ENCODE peak calls at places on chromosomes 4 and X, in eight cellular contexts. Q, K, N, C, P, R, B and L are unnamed samples.

GRCh38 chr4:123749408-123749807 is 352.8 kb downstream of the SPRY1 start:
- DNase-seq in Q (no peak), K (no peak), N (no peak), C (no peak), P (no peak), R (no peak), B (no peak), L (no peak)

GRCh38 chr4:8828869-8829268 is 42.8 kb downstream of the HMX1 start:
- DNase-seq in Q (no peak), K (no peak), N (no peak), C (no peak), P (no peak), R (no peak), B (no peak), L (no peak)

GRCh38 chrX:134949271-134949670 is 41.5 kb upstream of the SMIM10 start:
- DNase-seq in Q (no peak), K (no peak), N (no peak), C (no peak), P (no peak), R (no peak), B (no peak), L (no peak)

GRCh38 chr4:67714248-67714583 is 13.3 kb upstream of the UBA6 start:
- DNase-seq in Q (no peak), K (no peak), N (no peak), C (peak; percentile 2), P (no peak), R (no peak), B (peak; percentile 11), L (no peak)

GRCh38 chr4:118824141-118824540 is 11.8 kb downstream of the SEC24D start:
- DNase-seq in Q (no peak), K (no peak), N (no peak), C (no peak), P (no peak), R (no peak), B (no peak), L (no peak)

GRCh38 chr4:105474110-105474518 is 252 bp upstream of the PPA2 start:
- DNase-seq in Q (no peak), K (peak; percentile 78), N (peak; percentile 42), C (no peak), P (no peak), R (peak; percentile 91), B (peak; percentile 78), L (no peak)

GRCh38 chr4:189615217-189615663 is 325.4 kb upstream of the FRG1 start:
- DNase-seq in Q (no peak), K (no peak), N (no peak), C (no peak), P (no peak), R (no peak), B (no peak), L (no peak)

GRCh38 chrX:16023790-16024734 is 99.3 kb upstream of the GRPR start:
- DNase-seq in Q (no peak), K (no peak), N (no peak), C (no peak), P (no peak), R (no peak), B (no peak), L (no peak)

GRCh38 chr4:109429545-109429944 is 4.1 kb upstream of the SEC24B start:
- DNase-seq in Q (no peak), K (no peak), N (no peak), C (no peak), P (no peak), R (no peak), B (no peak), L (no peak)

GRCh38 chrX:155052738-155053498 is 18.0 kb downstream of the CMC4 start:
- DNase-seq in Q (no peak), K (no peak), N (no peak), C (no peak), P (no peak), R (no peak), B (no peak), L (no peak)

GRCh38 chr4:144820706-144821105 is 174.8 kb downstream of the HHIP start:
- DNase-seq in Q (no peak), K (no peak), N (no peak), C (no peak), P (no peak), R (no peak), B (no peak), L (no peak)

GRCh38 chr4:124018383-124019317 is 622.1 kb downstream of the SPRY1 start:
- DNase-seq in Q (no peak), K (no peak), N (no peak), C (no peak), P (no peak), R (peak; percentile 69), B (no peak), L (no peak)

GRCh38 chr4:173346074-173346473 is 11.9 kb upstream of the HMGB2 start:
- DNase-seq in Q (no peak), K (no peak), N (no peak), C (no peak), P (no peak), R (no peak), B (no peak), L (no peak)

GRCh38 chr4:99859618-99860017 is 34.6 kb downstream of the LAMTOR3 start:
- DNase-seq in Q (no peak), K (no peak), N (no peak), C (no peak), P (no peak), R (no peak), B (no peak), L (no peak)

GRCh38 chr4:128060130-128060619 is 937 bp upstream of the LARP1B start:
- DNase-seq in Q (no peak), K (no peak), N (no peak), C (no peak), P (no peak), R (no peak), B (no peak), L (no peak)

GRCh38 chr4:57190651-57191481 is 80.7 kb upstream of the IGFBP7 start:
- DNase-seq in Q (no peak), K (no peak), N (no peak), C (no peak), P (no peak), R (no peak), B (no peak), L (no peak)

GRCh38 chr4:865572-865971 is 39.6 kb upstream of the CPLX1 start:
- DNase-seq in Q (no peak), K (no peak), N (no peak), C (no peak), P (no peak), R (no peak), B (no peak), L (no peak)